ENCODE peak calls at places on chromosomes 11 and 22, in nine cellular contexts. U is tibial artery; T is non-pigmented ciliary epithelial cell; R is T follicular helper cell; W is activated naive CD8-positive, alpha-beta T cell treated with anti-CD3 and anti-CD28 coated beads, Interleukin-2, amount 10 ng/mL, durations not matched to agents 7 days and 5 days; D is NCI-H1436 treated with DMSO at 0.1 percent for 48 hours; E is fibroblast of villous mesenchyme; Q is COLO829; B is fibroblast of pulmonary artery. Z is an unnamed sample.
A peak's percentile ranks its signal among the peaks of the same experiment; 100 is the strongest.

GRCh38 chr22:37328017-37328416 is 45.7 kb downstream of the CYTH4 start:
- DNase-seq in U (no peak), T (peak; percentile 65), R (no peak), W (no peak), D (no peak), E (peak; percentile 58), Q (peak; percentile 50), B (peak; percentile 59), Z (no peak)

GRCh38 chr11:64560941-64561340 is 30.1 kb upstream of the SLC22A12 start:
- DNase-seq in U (no peak), T (no peak), R (no peak), W (no peak), D (no peak), E (no peak), Q (no peak), B (no peak), Z (no peak)

GRCh38 chr11:46330887-46331652 is 16.2 kb upstream of the DGKZ start:
- DNase-seq in U (no peak), T (no peak), R (peak; percentile 47), W (no peak), D (no peak), E (peak; percentile 28), Q (no peak), B (no peak), Z (no peak)

GRCh38 chr11:128532016-128532570 is 55.3 kb downstream of the ETS1 start:
- DNase-seq in U (no peak), T (no peak), R (no peak), W (no peak), D (no peak), E (no peak), Q (peak; percentile 60), B (no peak), Z (no peak)

GRCh38 chr22:44132724-44133123 is 48.0 kb upstream of the PARVG start:
- DNase-seq in U (no peak), T (no peak), R (no peak), W (no peak), D (no peak), E (no peak), Q (no peak), B (no peak), Z (peak; percentile 67)

GRCh38 chr11:75024764-75025211 is 36.1 kb downstream of the NEU3 start:
- DNase-seq in U (no peak), T (no peak), R (no peak), W (no peak), D (no peak), E (no peak), Q (no peak), B (no peak), Z (no peak)

GRCh38 chr11:65786786-65787636 is at the start of gene OVOL1:
- DNase-seq in U (no peak), T (no peak), R (no peak), W (no peak), D (no peak), E (no peak), Q (no peak), B (no peak), Z (peak; percentile 90)

GRCh38 chr11:898540-899190 is 11.9 kb downstream of the CHID1 start:
- DNase-seq in U (no peak), T (no peak), R (no peak), W (no peak), D (no peak), E (peak; percentile 21), Q (no peak), B (peak; percentile 16), Z (peak; percentile 58)

Z was measured in iPS-NIHi11.